ENCODE peak calls at places on chromosomes 11 and 22, in four cellular contexts. O is hepatocyte, R is A549, H is RWPE2. D is an unnamed sample.

GRCh38 chr11:21040615-21041014 is 371.2 kb downstream of the NELL1 start:
- DNase-seq in H (no peak), O (no peak), R (no peak), D (no peak)

GRCh38 chr22:39117585-39118191 is 20.6 kb downstream of the APOBEC3H start:
- DNase-seq in R (peak; percentile 55), H (no peak), O (peak; percentile 62), D (no peak)

GRCh38 chr11:127639916-127640315 is 639.3 kb upstream of the KIRREL3 start:
- DNase-seq in R (no peak), O (no peak), H (no peak), D (no peak)

GRCh38 chr11:132058211-132058772 is 687.9 kb downstream of the NTM start:
- DNase-seq in H (no peak), R (no peak), O (no peak), D (no peak)

GRCh38 chr22:50670513-50670912 is 2.1 kb upstream of the SHANK3 start:
- DNase-seq in R (no peak), O (no peak), H (no peak), D (no peak)

GRCh38 chr22:44931077-44931540 is 78.7 kb downstream of the PHF21B start:
- DNase-seq in O (peak; percentile 19), R (no peak), H (no peak), D (no peak)

GRCh38 chr22:48705159-48705916 is 1122.3 kb downstream of the BRD1 start:
- DNase-seq in R (no peak), O (no peak), H (peak; percentile 47), D (no peak)

GRCh38 chr22:31451709-31452571 is 37.7 kb downstream of the EIF4ENIF1 start:
- DNase-seq in H (no peak), O (peak; percentile 28), R (peak; percentile 52), D (peak; percentile 1)

GRCh38 chr11:30760341-30760740 is 174.2 kb upstream of the MPPED2 start:
- DNase-seq in R (no peak), O (no peak), H (no peak), D (no peak)

GRCh38 chr22:43185860-43186261 is 1.1 kb downstream of the TTLL12 start:
- DNase-seq in H (no peak), O (peak; percentile 62), R (no peak), D (no peak)

GRCh38 chr11:20207781-20208621 is 47.7 kb upstream of the DBX1 start:
- DNase-seq in R (no peak), H (no peak), O (no peak), D (no peak)

GRCh38 chr22:25759825-25760231 is 17.8 kb downstream of the MYO18B start:
- DNase-seq in R (peak; percentile 84), O (peak; percentile 45), H (peak; percentile 80), D (peak; percentile 61)

GRCh38 chr11:108498046-108498815 is at the start of gene POGLUT3:
- DNase-seq in O (peak; percentile 86), R (peak; percentile 29), H (no peak), D (no peak)

GRCh38 chr22:22887621-22888503 is at the start of gene IGLL5:
- DNase-seq in R (no peak), O (no peak), H (no peak), D (no peak)

GRCh38 chr11:35148163-35148562 is 9.2 kb downstream of the CD44 start:
- DNase-seq in H (no peak), R (no peak), O (no peak), D (no peak)

GRCh38 chr22:25360411-25360810 is 141.0 kb downstream of the CRYBB2 start:
- DNase-seq in H (no peak), R (no peak), O (no peak), D (no peak)

GRCh38 chr11:74683941-74684481 is 47.2 kb downstream of the CHRDL2 start:
- DNase-seq in O (no peak), H (peak; percentile 25), R (no peak), D (no peak)

GRCh38 chr22:35043932-35044319 is 22.0 kb upstream of the ISX start:
- DNase-seq in O (no peak), R (no peak), H (no peak), D (no peak)

GRCh38 chr11:35619030-35619753 is 932 bp downstream of the FJX1 start:
- DNase-seq in O (peak; percentile 63), H (peak; percentile 65), R (peak; percentile 77), D (no peak)

GRCh38 chr22:20438678-20439492 is 1.3 kb upstream of the SCARF2 start:
- DNase-seq in H (peak; percentile 41), O (no peak), R (peak; percentile 17), D (no peak)
- TF ChIP-seq CTCF in H (no peak), O (no peak), R (no peak), D (peak; percentile 29)

GRCh38 chr11:66335531-66336233 is 552 bp downstream of the RIN1 start:
- DNase-seq in H (no peak), O (peak; percentile 49), R (no peak), D (no peak)
- H3K27ac ChIP-seq in H (peak overlapping the region; percentile 95), O (peak overlapping the region; percentile 81), R (peak overlapping the region; percentile 97), D (peak overlapping the region; percentile 97)

GRCh38 chr11:64227405-64227956 is 1.4 kb downstream of the NUDT22 start:
- DNase-seq in O (no peak), R (no peak), H (no peak), D (no peak)
- H3K4me3 ChIP-seq in O (no peak overlapping the region), R (peak overlapping the region; percentile 97), H (peak overlapping the region; percentile 53), D (peak overlapping the region; percentile 89)

DNA sequence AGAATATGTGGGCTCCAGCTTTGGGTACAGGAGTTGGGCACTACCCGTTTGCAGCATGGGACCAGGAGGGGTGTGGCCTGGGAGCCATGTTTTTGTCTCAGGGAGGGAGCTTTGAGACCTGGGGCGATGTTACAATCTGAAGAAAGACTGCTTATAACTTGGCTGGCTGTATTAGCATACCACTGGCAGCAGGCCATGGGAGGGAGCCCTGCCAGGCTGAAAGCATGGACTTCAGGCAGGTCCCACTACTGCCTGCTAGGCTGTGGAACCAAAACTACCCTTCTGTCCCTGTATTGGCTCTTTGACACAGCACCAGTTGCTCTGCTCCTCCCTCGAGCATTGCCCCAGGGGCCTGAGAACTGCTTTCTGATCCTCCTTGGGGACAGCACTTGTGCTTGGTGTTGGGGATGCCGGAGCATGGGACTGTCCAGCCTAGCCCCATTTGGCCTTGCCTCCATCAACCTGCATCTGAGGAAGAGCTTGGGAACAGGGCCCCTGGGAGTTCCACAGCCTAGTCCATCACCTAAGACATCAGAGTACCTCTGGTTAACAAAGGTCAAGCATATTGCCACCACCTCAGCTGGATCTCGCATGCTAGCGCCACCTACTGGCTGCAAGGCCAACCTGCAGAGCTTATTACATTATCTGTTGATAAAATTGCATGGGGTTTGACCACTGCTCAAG is 217.4 kb downstream of the SBF2 start:
- DNase-seq in R (peak; percentile 48), H (no peak), O (peak; percentile 6), D (no peak)
- TF ChIP-seq CTCF in R (no peak), H (peak; percentile 47), O (peak; percentile 49), D (peak; percentile 54)

DNA sequence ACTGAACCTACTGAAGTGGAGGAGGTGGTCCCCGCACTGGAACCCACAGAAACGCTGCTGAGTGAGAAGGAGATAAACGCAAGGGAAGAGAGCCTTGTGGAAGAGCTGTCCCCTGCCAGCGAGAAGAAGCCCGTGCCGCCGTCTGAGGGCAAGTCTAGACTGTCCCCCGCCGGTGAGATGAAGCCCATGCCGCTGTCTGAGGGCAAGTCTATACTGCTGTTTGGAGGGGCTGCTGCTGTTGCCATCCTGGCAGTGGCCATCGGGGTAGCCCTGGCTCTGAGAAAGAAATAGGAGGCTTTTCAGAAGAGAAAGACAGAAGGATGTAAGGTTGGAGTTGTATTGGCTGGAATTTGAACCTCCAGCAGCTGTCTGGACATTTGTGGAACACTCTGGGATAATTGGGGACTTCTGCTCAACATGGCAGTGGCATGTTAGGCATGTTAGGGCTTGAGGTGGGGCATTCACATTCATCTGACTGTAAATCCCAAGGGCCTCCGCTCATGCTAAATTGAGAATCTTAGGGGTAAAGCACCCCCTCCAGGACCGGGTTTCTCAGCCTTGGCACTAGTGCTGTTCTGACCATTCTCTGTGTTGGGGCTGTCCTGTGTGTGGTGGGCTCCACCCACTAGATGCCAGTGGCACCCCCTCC is 46.9 kb downstream of the BID start:
- DNase-seq in H (no peak), O (no peak), R (no peak), D (no peak)
- H3K27ac ChIP-seq in H (no peak overlapping the region), O (no peak overlapping the region), R (no peak overlapping the region), D (peak overlapping the region; percentile 89)

GRCh38 chr22:36326178-36327161 is 61.3 kb downstream of the MYH9 start:
- DNase-seq in H (no peak), R (no peak), O (no peak), D (no peak)
- H3K4me3 ChIP-seq in H (no peak overlapping the region), R (no peak overlapping the region), O (no peak overlapping the region), D (no peak overlapping the region)

GRCh38 chr11:10926801-10927200 is 68.9 kb upstream of the ZBED5 start:
- DNase-seq in H (no peak), R (peak; percentile 36), O (no peak), D (no peak)

GRCh38 chr11:10925149-10925926 is 67.5 kb upstream of the ZBED5 start:
- DNase-seq in R (peak; percentile 48), H (no peak), O (no peak), D (no peak)

GRCh38 chr11:10920875-10921274 is 63.0 kb upstream of the ZBED5 start:
- DNase-seq in H (no peak), O (no peak), R (no peak), D (no peak)

GRCh38 chr11:10922944-10923343 is 65.1 kb upstream of the ZBED5 start:
- DNase-seq in H (no peak), R (no peak), O (no peak), D (no peak)

DNA sequence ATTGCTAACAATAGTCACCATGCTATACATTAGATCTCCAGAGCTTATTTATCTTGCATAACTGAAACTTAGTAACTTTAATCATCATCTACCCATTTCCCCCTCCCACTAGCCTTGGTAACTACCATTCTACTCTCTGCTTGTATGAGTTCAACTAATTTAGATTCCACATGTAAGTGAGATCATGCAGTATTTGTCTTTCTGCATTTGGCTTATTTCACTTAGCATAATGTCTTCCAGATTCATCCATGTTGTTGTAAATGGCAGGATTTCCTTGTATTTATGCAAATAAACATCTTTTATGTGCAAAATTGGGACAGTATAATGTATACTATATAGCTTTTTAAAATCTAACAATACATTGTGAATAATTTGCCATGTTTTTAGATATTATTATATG is 66.0 kb upstream of the ZBED5 start:
- DNase-seq in H (no peak), R (no peak), O (no peak), D (no peak)
- TF ChIP-seq CTCF in H (no peak), R (no peak), O (no peak), D (no peak)

D was measured in AG04450.